ENCODE peak calls at places on chromosomes 13 and 19, in six cellular contexts. One of them, this sample, is unnamed.

GRCh38 chr19:12665281-12665573 is 1.3 kb downstream of the MAN2B1 start:
- DNase-seq in AG10803: no peak
- DNase-seq in ascending aorta: peak
- DNase-seq in choroid plexus epithelial cell: no peak
- DNase-seq in mesendoderm: no peak
- DNase-seq in tibial nerve: no peak
- DNase-seq in this sample: no peak

GRCh38 chr19:7894612-7895309 is 6.5 kb downstream of the LRRC8E start:
- DNase-seq in AG10803: no peak
- DNase-seq in ascending aorta: no peak
- DNase-seq in choroid plexus epithelial cell: no peak
- DNase-seq in mesendoderm: no peak
- DNase-seq in tibial nerve: no peak
- DNase-seq in this sample: no peak

GRCh38 chr19:41219924-41220567 is 1.0 kb downstream of the AXL start:
- DNase-seq in AG10803: peak
- DNase-seq in ascending aorta: peak
- DNase-seq in choroid plexus epithelial cell: peak
- DNase-seq in mesendoderm: peak
- DNase-seq in tibial nerve: no peak
- DNase-seq in this sample: peak

GRCh38 chr13:44955421-44955820 is 33.9 kb downstream of the NUFIP1 start:
- DNase-seq in AG10803: no peak
- DNase-seq in ascending aorta: no peak
- DNase-seq in choroid plexus epithelial cell: no peak
- DNase-seq in mesendoderm: no peak
- DNase-seq in tibial nerve: no peak
- DNase-seq in this sample: no peak

GRCh38 chr13:99345345-99345744 is 38.1 kb upstream of the GPR183 start:
- DNase-seq in AG10803: no peak
- DNase-seq in ascending aorta: no peak
- DNase-seq in choroid plexus epithelial cell: no peak
- DNase-seq in mesendoderm: no peak
- DNase-seq in tibial nerve: no peak
- DNase-seq in this sample: no peak

GRCh38 chr13:44415815-44416214 is 42.2 kb downstream of the SERP2 start:
- DNase-seq in AG10803: no peak
- DNase-seq in ascending aorta: no peak
- DNase-seq in choroid plexus epithelial cell: no peak
- DNase-seq in mesendoderm: no peak
- DNase-seq in tibial nerve: no peak
- DNase-seq in this sample: no peak

GRCh38 chr19:5580116-5580515 is 12.4 kb upstream of the TINCR start:
- DNase-seq in AG10803: no peak
- DNase-seq in ascending aorta: no peak
- DNase-seq in choroid plexus epithelial cell: peak
- DNase-seq in mesendoderm: no peak
- DNase-seq in tibial nerve: no peak
- DNase-seq in this sample: no peak

GRCh38 chr19:21604351-21604926 is 99.0 kb downstream of the ZNF429 start:
- DNase-seq in AG10803: peak
- DNase-seq in ascending aorta: no peak
- DNase-seq in choroid plexus epithelial cell: peak
- DNase-seq in mesendoderm: peak
- DNase-seq in tibial nerve: no peak
- DNase-seq in this sample: no peak

GRCh38 chr13:40061466-40062450 is 406.3 kb downstream of the COG6 start:
- DNase-seq in AG10803: peak
- DNase-seq in ascending aorta: no peak
- DNase-seq in choroid plexus epithelial cell: peak
- DNase-seq in mesendoderm: no peak
- DNase-seq in tibial nerve: no peak
- DNase-seq in this sample: no peak

GRCh38 chr13:28047784-28048388 is 52.5 kb downstream of the FLT3 start:
- DNase-seq in AG10803: peak
- DNase-seq in ascending aorta: no peak
- DNase-seq in choroid plexus epithelial cell: peak
- DNase-seq in mesendoderm: no peak
- DNase-seq in tibial nerve: no peak
- DNase-seq in this sample: peak

GRCh38 chr13:21583496-21583895 is 20.5 kb downstream of the MICU2 start:
- DNase-seq in AG10803: peak
- DNase-seq in ascending aorta: no peak
- DNase-seq in choroid plexus epithelial cell: peak
- DNase-seq in mesendoderm: peak
- DNase-seq in tibial nerve: no peak
- DNase-seq in this sample: peak

GRCh38 chr19:8580710-8581281 is 3.6 kb upstream of the MYO1F start:
- DNase-seq in AG10803: peak
- DNase-seq in ascending aorta: peak
- DNase-seq in choroid plexus epithelial cell: peak
- DNase-seq in mesendoderm: peak
- DNase-seq in tibial nerve: peak
- DNase-seq in this sample: peak

GRCh38 chr19:49106648-49107135 is 7.5 kb upstream of the LIN7B start:
- DNase-seq in AG10803: peak
- DNase-seq in ascending aorta: no peak
- DNase-seq in choroid plexus epithelial cell: peak
- DNase-seq in mesendoderm: peak
- DNase-seq in tibial nerve: peak
- DNase-seq in this sample: peak

GRCh38 chr13:103883152-103883551 is 816.9 kb upstream of the SLC10A2 start:
- DNase-seq in AG10803: peak
- DNase-seq in ascending aorta: peak
- DNase-seq in choroid plexus epithelial cell: peak
- DNase-seq in mesendoderm: peak
- DNase-seq in tibial nerve: peak
- DNase-seq in this sample: peak

GRCh38 chr19:5805465-5806132 is 732 bp downstream of the NRTN start:
- DNase-seq in AG10803: peak
- DNase-seq in ascending aorta: no peak
- DNase-seq in choroid plexus epithelial cell: peak
- DNase-seq in mesendoderm: peak
- DNase-seq in tibial nerve: peak
- DNase-seq in this sample: peak

GRCh38 chr13:51644649-51645048 is 60.4 kb downstream of the WDFY2 start:
- DNase-seq in AG10803: peak
- DNase-seq in ascending aorta: no peak
- DNase-seq in choroid plexus epithelial cell: peak
- DNase-seq in mesendoderm: peak
- DNase-seq in tibial nerve: no peak
- DNase-seq in this sample: peak

GRCh38 chr13:75310005-75310580 is 171.9 kb downstream of the TBC1D4 start:
- DNase-seq in AG10803: no peak
- DNase-seq in ascending aorta: no peak
- DNase-seq in choroid plexus epithelial cell: no peak
- DNase-seq in mesendoderm: no peak
- DNase-seq in tibial nerve: no peak
- DNase-seq in this sample: no peak

GRCh38 chr19:15913384-15913783 is 15.5 kb upstream of the CYP4F2 start:
- DNase-seq in AG10803: no peak
- DNase-seq in ascending aorta: no peak
- DNase-seq in choroid plexus epithelial cell: no peak
- DNase-seq in mesendoderm: no peak
- DNase-seq in tibial nerve: no peak
- DNase-seq in this sample: no peak

GRCh38 chr13:33057019-33057785 is 41.0 kb downstream of the KL start:
- DNase-seq in AG10803: peak
- DNase-seq in ascending aorta: no peak
- DNase-seq in choroid plexus epithelial cell: peak
- DNase-seq in mesendoderm: peak
- DNase-seq in tibial nerve: peak
- DNase-seq in this sample: peak

GRCh38 chr19:29311391-29311790 is 98.4 kb upstream of the UQCRFS1 start:
- DNase-seq in AG10803: no peak
- DNase-seq in ascending aorta: no peak
- DNase-seq in choroid plexus epithelial cell: no peak
- DNase-seq in mesendoderm: peak
- DNase-seq in tibial nerve: no peak
- DNase-seq in this sample: no peak

GRCh38 chr13:91809161-91809560 is 410.7 kb downstream of the GPC5 start:
- DNase-seq in AG10803: no peak
- DNase-seq in ascending aorta: no peak
- DNase-seq in choroid plexus epithelial cell: no peak
- DNase-seq in mesendoderm: no peak
- DNase-seq in tibial nerve: no peak
- DNase-seq in this sample: no peak

GRCh38 chr19:32318884-32319520 is 26.4 kb upstream of the ZNF507 start:
- DNase-seq in AG10803: no peak
- DNase-seq in ascending aorta: no peak
- DNase-seq in choroid plexus epithelial cell: peak
- DNase-seq in mesendoderm: peak
- DNase-seq in tibial nerve: no peak
- DNase-seq in this sample: no peak
- H3K4me3 ChIP-seq in AG10803: no peak
- H3K4me3 ChIP-seq in ascending aorta: no peak
- H3K4me3 ChIP-seq in choroid plexus epithelial cell: no peak
- H3K4me3 ChIP-seq in mesendoderm: no peak
- H3K4me3 ChIP-seq in tibial nerve: no peak
- H3K4me3 ChIP-seq in this sample: no peak

DNA sequence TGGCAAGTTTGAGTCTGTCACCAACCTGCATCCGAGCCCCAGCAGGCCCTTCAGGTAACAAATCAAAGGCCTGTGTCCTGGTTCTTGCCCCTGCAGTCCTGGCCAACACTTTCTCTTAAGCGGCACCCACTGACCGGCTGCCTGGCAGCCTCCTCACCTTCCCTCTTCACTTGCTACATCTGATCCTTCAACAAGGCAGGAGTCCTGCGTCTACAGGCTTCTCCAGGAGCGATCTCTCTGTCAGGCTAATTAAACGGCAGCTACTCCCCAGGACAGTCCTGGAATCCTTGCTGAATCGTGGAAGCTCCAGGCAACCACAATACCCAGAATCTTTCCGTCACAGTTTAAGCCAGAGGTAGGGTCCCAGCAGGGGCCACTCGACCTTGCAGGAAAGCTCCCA is 41.1 kb upstream of the GAS6 start:
- DNase-seq in AG10803: no peak
- DNase-seq in ascending aorta: peak
- DNase-seq in choroid plexus epithelial cell: no peak
- DNase-seq in mesendoderm: no peak
- DNase-seq in tibial nerve: no peak
- DNase-seq in this sample: no peak
- H3K4me3 ChIP-seq in AG10803: no peak
- H3K4me3 ChIP-seq in ascending aorta: no peak
- H3K4me3 ChIP-seq in choroid plexus epithelial cell: no peak
- H3K4me3 ChIP-seq in mesendoderm: no peak
- H3K4me3 ChIP-seq in tibial nerve: no peak
- H3K4me3 ChIP-seq in this sample: no peak

GRCh38 chr19:54388803-54389144 is 24.0 kb upstream of the LAIR1 start:
- DNase-seq in AG10803: no peak
- DNase-seq in ascending aorta: no peak
- DNase-seq in choroid plexus epithelial cell: no peak
- DNase-seq in mesendoderm: no peak
- DNase-seq in tibial nerve: no peak
- DNase-seq in this sample: no peak
- H3K4me3 ChIP-seq in AG10803: no peak
- H3K4me3 ChIP-seq in ascending aorta: peak
- H3K4me3 ChIP-seq in choroid plexus epithelial cell: no peak
- H3K4me3 ChIP-seq in mesendoderm: no peak
- H3K4me3 ChIP-seq in tibial nerve: peak
- H3K4me3 ChIP-seq in this sample: no peak

GRCh38 chr19:18496980-18497256 is 25.0 kb downstream of the ELL start:
- DNase-seq in AG10803: no peak
- DNase-seq in ascending aorta: no peak
- DNase-seq in choroid plexus epithelial cell: no peak
- DNase-seq in mesendoderm: no peak
- DNase-seq in tibial nerve: no peak
- DNase-seq in this sample: no peak
- H3K4me3 ChIP-seq in AG10803: no peak
- H3K4me3 ChIP-seq in ascending aorta: no peak
- H3K4me3 ChIP-seq in choroid plexus epithelial cell: no peak
- H3K4me3 ChIP-seq in mesendoderm: no peak
- H3K4me3 ChIP-seq in tibial nerve: no peak
- H3K4me3 ChIP-seq in this sample: no peak

GRCh38 chr13:94706854-94707399 is 5.4 kb downstream of the SOX21 start:
- DNase-seq in AG10803: no peak
- DNase-seq in ascending aorta: no peak
- DNase-seq in choroid plexus epithelial cell: no peak
- DNase-seq in mesendoderm: no peak
- DNase-seq in tibial nerve: no peak
- DNase-seq in this sample: no peak

GRCh38 chr13:94706101-94706853 is 6.1 kb downstream of the SOX21 start:
- DNase-seq in AG10803: no peak
- DNase-seq in ascending aorta: no peak
- DNase-seq in choroid plexus epithelial cell: no peak
- DNase-seq in mesendoderm: no peak
- DNase-seq in tibial nerve: no peak
- DNase-seq in this sample: no peak

GRCh38 chr13:94708031-94708571 is 4.2 kb downstream of the SOX21 start:
- DNase-seq in AG10803: no peak
- DNase-seq in ascending aorta: no peak
- DNase-seq in choroid plexus epithelial cell: no peak
- DNase-seq in mesendoderm: peak
- DNase-seq in tibial nerve: no peak
- DNase-seq in this sample: no peak

GRCh38 chr13:94708971-94709614 is 3.3 kb downstream of the SOX21 start:
- DNase-seq in AG10803: no peak
- DNase-seq in ascending aorta: no peak
- DNase-seq in choroid plexus epithelial cell: no peak
- DNase-seq in mesendoderm: no peak
- DNase-seq in tibial nerve: no peak
- DNase-seq in this sample: no peak

DNA sequence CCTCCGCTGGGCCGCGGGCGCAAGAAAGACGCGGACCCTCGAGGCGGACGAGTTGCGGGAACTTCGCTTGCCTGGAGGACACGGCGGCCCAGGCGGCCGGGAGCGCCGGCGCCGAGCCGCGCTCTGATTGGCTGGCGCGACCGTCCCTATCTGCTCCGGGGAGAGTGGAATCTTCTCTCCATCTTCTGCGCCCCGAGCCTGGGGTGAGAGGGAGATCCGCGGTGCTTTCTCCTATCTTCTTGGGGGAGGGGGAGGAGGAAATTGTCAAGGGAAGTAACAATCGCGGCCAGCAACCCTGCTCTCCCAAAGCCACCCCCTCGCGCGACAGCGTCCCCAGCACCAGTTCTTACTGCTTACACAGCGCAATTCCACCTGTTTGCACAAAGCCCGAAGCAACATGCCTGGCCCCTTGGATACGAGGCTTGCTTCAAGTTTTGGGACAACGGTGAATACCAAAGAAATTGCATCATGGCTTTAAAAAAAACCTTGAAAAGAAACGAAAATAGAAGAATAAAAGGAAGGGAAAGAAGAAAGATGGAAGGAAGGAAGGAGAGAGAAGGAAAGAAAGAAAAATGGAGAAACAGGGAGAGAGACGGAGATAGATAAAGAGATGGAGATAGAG is 4.8 kb downstream of the SOX21 start:
- DNase-seq in AG10803: no peak
- DNase-seq in ascending aorta: no peak
- DNase-seq in choroid plexus epithelial cell: no peak
- DNase-seq in mesendoderm: peak
- DNase-seq in tibial nerve: no peak
- DNase-seq in this sample: no peak
- H3K4me3 ChIP-seq in AG10803: no peak
- H3K4me3 ChIP-seq in ascending aorta: peak
- H3K4me3 ChIP-seq in choroid plexus epithelial cell: no peak
- H3K4me3 ChIP-seq in mesendoderm: no peak
- H3K4me3 ChIP-seq in tibial nerve: no peak
- H3K4me3 ChIP-seq in this sample: no peak

GRCh38 chr19:45601115-45601514 is 897 bp downstream of the GPR4 start:
- DNase-seq in AG10803: no peak
- DNase-seq in ascending aorta: no peak
- DNase-seq in choroid plexus epithelial cell: no peak
- DNase-seq in mesendoderm: no peak
- DNase-seq in tibial nerve: no peak
- DNase-seq in this sample: no peak
- H3K4me3 ChIP-seq in AG10803: peak
- H3K4me3 ChIP-seq in ascending aorta: peak
- H3K4me3 ChIP-seq in choroid plexus epithelial cell: no peak
- H3K4me3 ChIP-seq in mesendoderm: no peak
- H3K4me3 ChIP-seq in tibial nerve: peak
- H3K4me3 ChIP-seq in this sample: no peak

This sample was measured in brain microvascular endothelial cell.